ENCODE peak calls at places on chromosomes 7 and 10, in five cellular contexts. One of them, this sample, is unnamed.

GRCh38 chr10:124641282-124642075 is 102.7 kb downstream of the FAM53B start:
- DNase-seq in heart left ventricle: peak; percentile 84
- DNase-seq in IMR-90: peak; percentile 62
- DNase-seq in dorsolateral prefrontal cortex: no peak
- DNase-seq in hepatocyte: peak; percentile 32
- DNase-seq in this sample: no peak

GRCh38 chr10:68261132-68261856 is 29.4 kb upstream of the ATOH7 start:
- DNase-seq in IMR-90: no peak
- DNase-seq in dorsolateral prefrontal cortex: peak; percentile 39
- DNase-seq in hepatocyte: no peak
- DNase-seq in heart left ventricle: peak; percentile 91
- DNase-seq in this sample: no peak

GRCh38 chr10:71964669-71965515 is 697 bp downstream of the CHST3 start:
- DNase-seq in hepatocyte: peak; percentile 79
- DNase-seq in dorsolateral prefrontal cortex: peak; percentile 53
- DNase-seq in heart left ventricle: peak; percentile 80
- DNase-seq in IMR-90: peak; percentile 76
- DNase-seq in this sample: peak; percentile 88

GRCh38 chr10:130354976-130355795 is 219.0 kb downstream of the GLRX3 start:
- DNase-seq in IMR-90: no peak
- DNase-seq in heart left ventricle: no peak
- DNase-seq in hepatocyte: no peak
- DNase-seq in dorsolateral prefrontal cortex: no peak
- DNase-seq in this sample: no peak

GRCh38 chr10:73902351-73902750 is 8.6 kb upstream of the PLAU start:
- DNase-seq in dorsolateral prefrontal cortex: no peak
- DNase-seq in IMR-90: no peak
- DNase-seq in hepatocyte: no peak
- DNase-seq in heart left ventricle: no peak
- DNase-seq in this sample: no peak

GRCh38 chr10:86403183-86403797 is 36.7 kb upstream of the GRID1 start:
- DNase-seq in dorsolateral prefrontal cortex: no peak
- DNase-seq in hepatocyte: no peak
- DNase-seq in IMR-90: no peak
- DNase-seq in heart left ventricle: no peak
- DNase-seq in this sample: no peak

GRCh38 chr10:11729790-11730315 is 12.3 kb upstream of the ECHDC3 start:
- DNase-seq in dorsolateral prefrontal cortex: no peak
- DNase-seq in IMR-90: no peak
- DNase-seq in heart left ventricle: no peak
- DNase-seq in hepatocyte: no peak
- DNase-seq in this sample: no peak

GRCh38 chr7:40840990-40841389 is 706.2 kb downstream of the SUGCT start:
- DNase-seq in hepatocyte: no peak
- DNase-seq in dorsolateral prefrontal cortex: no peak
- DNase-seq in IMR-90: no peak
- DNase-seq in heart left ventricle: no peak
- DNase-seq in this sample: no peak

GRCh38 chr10:12690525-12691139 is 310.9 kb downstream of the CCDC3 start:
- DNase-seq in hepatocyte: peak; percentile 41
- DNase-seq in heart left ventricle: no peak
- DNase-seq in IMR-90: peak; percentile 64
- DNase-seq in dorsolateral prefrontal cortex: no peak
- DNase-seq in this sample: no peak

GRCh38 chr10:17742918-17743317 is 9.1 kb upstream of the TMEM236 start:
- DNase-seq in heart left ventricle: peak; percentile 51
- DNase-seq in hepatocyte: peak; percentile 47
- DNase-seq in dorsolateral prefrontal cortex: peak; percentile 54
- DNase-seq in IMR-90: peak; percentile 60
- DNase-seq in this sample: no peak

GRCh38 chr10:97333601-97334369 is 744 bp downstream of the FRAT2 start:
- DNase-seq in dorsolateral prefrontal cortex: no peak
- DNase-seq in IMR-90: peak; percentile 45
- DNase-seq in hepatocyte: peak; percentile 59
- DNase-seq in heart left ventricle: peak; percentile 64
- DNase-seq in this sample: no peak

GRCh38 chr7:107103369-107103768 is 58.9 kb downstream of the PRKAR2B start:
- DNase-seq in hepatocyte: no peak
- DNase-seq in IMR-90: peak; percentile 31
- DNase-seq in dorsolateral prefrontal cortex: no peak
- DNase-seq in heart left ventricle: no peak
- DNase-seq in this sample: no peak

GRCh38 chr7:28469562-28469961 is 57.2 kb downstream of the CREB5 start:
- DNase-seq in heart left ventricle: no peak
- DNase-seq in IMR-90: no peak
- DNase-seq in hepatocyte: no peak
- DNase-seq in dorsolateral prefrontal cortex: no peak
- DNase-seq in this sample: no peak

GRCh38 chr10:19432000-19432399 is 383.4 kb downstream of the MALRD1 start:
- DNase-seq in IMR-90: no peak
- DNase-seq in heart left ventricle: no peak
- DNase-seq in hepatocyte: no peak
- DNase-seq in dorsolateral prefrontal cortex: no peak
- DNase-seq in this sample: no peak

GRCh38 chr10:42977032-42977416 is 99.8 kb upstream of the RET start:
- DNase-seq in IMR-90: no peak
- DNase-seq in heart left ventricle: peak; percentile 5
- DNase-seq in dorsolateral prefrontal cortex: no peak
- DNase-seq in hepatocyte: no peak
- DNase-seq in this sample: no peak

GRCh38 chr10:96306516-96306915 is 2.3 kb downstream of the DNTT start:
- DNase-seq in IMR-90: no peak
- DNase-seq in hepatocyte: no peak
- DNase-seq in heart left ventricle: peak; percentile 39
- DNase-seq in dorsolateral prefrontal cortex: peak; percentile 71
- DNase-seq in this sample: no peak

GRCh38 chr10:57692255-57692980 is 575.3 kb downstream of the IPMK start:
- DNase-seq in heart left ventricle: no peak
- DNase-seq in dorsolateral prefrontal cortex: no peak
- DNase-seq in hepatocyte: peak; percentile 65
- DNase-seq in IMR-90: peak; percentile 84
- DNase-seq in this sample: no peak

GRCh38 chr7:157018328-157018996 is 8.0 kb upstream of the MNX1 start:
- DNase-seq in IMR-90: no peak
- DNase-seq in dorsolateral prefrontal cortex: no peak
- DNase-seq in hepatocyte: no peak
- DNase-seq in heart left ventricle: no peak
- DNase-seq in this sample: no peak

GRCh38 chr7:37083311-37084096 is 359.2 kb upstream of the AOAH start:
- DNase-seq in dorsolateral prefrontal cortex: peak; percentile 33
- DNase-seq in heart left ventricle: peak; percentile 30
- DNase-seq in IMR-90: peak; percentile 46
- DNase-seq in hepatocyte: no peak
- DNase-seq in this sample: no peak

GRCh38 chr7:27603813-27604212 is 58.9 kb downstream of the HIBADH start:
- DNase-seq in IMR-90: no peak
- DNase-seq in heart left ventricle: no peak
- DNase-seq in hepatocyte: no peak
- DNase-seq in dorsolateral prefrontal cortex: no peak
- DNase-seq in this sample: no peak

GRCh38 chr7:108449577-108449920 is 6.7 kb downstream of the NRCAM start:
- DNase-seq in hepatocyte: no peak
- DNase-seq in dorsolateral prefrontal cortex: no peak
- DNase-seq in IMR-90: no peak
- DNase-seq in heart left ventricle: no peak
- DNase-seq in this sample: no peak

GRCh38 chr10:50536617-50537252 is 87.0 kb downstream of the SGMS1 start:
- DNase-seq in dorsolateral prefrontal cortex: no peak
- DNase-seq in heart left ventricle: no peak
- DNase-seq in IMR-90: peak; percentile 65
- DNase-seq in hepatocyte: no peak
- DNase-seq in this sample: no peak

GRCh38 chr7:130987092-130987491 is 253.1 kb upstream of the KLF14 start:
- DNase-seq in dorsolateral prefrontal cortex: no peak
- DNase-seq in heart left ventricle: no peak
- DNase-seq in hepatocyte: no peak
- DNase-seq in IMR-90: no peak
- DNase-seq in this sample: no peak

GRCh38 chr10:4276151-4276550 is 491.1 kb upstream of the KLF6 start:
- DNase-seq in IMR-90: no peak
- DNase-seq in hepatocyte: no peak
- DNase-seq in dorsolateral prefrontal cortex: no peak
- DNase-seq in heart left ventricle: no peak
- DNase-seq in this sample: no peak

GRCh38 chr10:11882646-11883375 is 59.7 kb downstream of the PROSER2 start:
- DNase-seq in hepatocyte: no peak
- DNase-seq in dorsolateral prefrontal cortex: no peak
- DNase-seq in heart left ventricle: no peak
- DNase-seq in IMR-90: no peak
- DNase-seq in this sample: no peak

GRCh38 chr10:43278216-43278615 is 11.4 kb upstream of the RASGEF1A start:
- DNase-seq in hepatocyte: no peak
- DNase-seq in IMR-90: no peak
- DNase-seq in heart left ventricle: no peak
- DNase-seq in dorsolateral prefrontal cortex: no peak
- DNase-seq in this sample: no peak

GRCh38 chr7:150514748-150515222 is at the start of gene GIMAP7:
- DNase-seq in heart left ventricle: peak; percentile 38
- DNase-seq in dorsolateral prefrontal cortex: no peak
- DNase-seq in hepatocyte: peak; percentile 9
- DNase-seq in IMR-90: no peak
- DNase-seq in this sample: no peak

GRCh38 chr10:118455181-118455695 is 113.1 kb upstream of the FAM204A start:
- DNase-seq in hepatocyte: no peak
- DNase-seq in IMR-90: no peak
- DNase-seq in heart left ventricle: no peak
- DNase-seq in dorsolateral prefrontal cortex: no peak
- DNase-seq in this sample: no peak

DNA sequence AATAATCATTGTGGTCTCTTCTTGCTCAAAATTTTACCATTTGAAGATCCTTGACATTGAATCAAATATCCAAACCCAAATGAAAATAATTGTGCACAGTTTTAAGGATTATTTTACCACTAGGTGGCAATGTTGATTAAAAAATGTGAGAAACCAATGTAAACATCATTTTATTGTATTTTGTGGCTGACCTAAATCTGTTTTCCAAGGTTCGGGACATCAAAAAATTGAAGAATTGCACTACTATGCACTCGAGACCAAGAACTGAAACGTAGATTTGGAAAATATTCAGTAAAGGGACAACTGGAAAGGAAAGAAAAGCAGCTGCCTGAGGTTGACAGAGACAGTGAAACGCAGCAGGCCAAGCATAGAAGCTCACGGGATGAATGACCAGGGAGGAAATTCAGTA is 259.3 kb downstream of the SNX13 start:
- DNase-seq in IMR-90: peak; percentile 49
- DNase-seq in hepatocyte: no peak
- DNase-seq in dorsolateral prefrontal cortex: no peak
- DNase-seq in heart left ventricle: no peak
- DNase-seq in this sample: no peak
- H3K4me3 ChIP-seq in IMR-90: no peak overlapping the region
- H3K4me3 ChIP-seq in hepatocyte: no peak overlapping the region
- H3K4me3 ChIP-seq in dorsolateral prefrontal cortex: no peak overlapping the region
- H3K4me3 ChIP-seq in heart left ventricle: no peak overlapping the region
- H3K4me3 ChIP-seq in this sample: no peak overlapping the region

GRCh38 chr10:60252688-60253087 is 137.0 kb downstream of the ANK3 start:
- DNase-seq in IMR-90: no peak
- DNase-seq in hepatocyte: no peak
- DNase-seq in heart left ventricle: no peak
- DNase-seq in dorsolateral prefrontal cortex: no peak
- DNase-seq in this sample: no peak
- TF ChIP-seq CTCF in IMR-90: no peak
- TF ChIP-seq CTCF in hepatocyte: no peak
- TF ChIP-seq CTCF in heart left ventricle: no peak
- TF ChIP-seq CTCF in dorsolateral prefrontal cortex: no peak
- TF ChIP-seq CTCF in this sample: no peak

GRCh38 chr7:158649279-158649678 is 55.3 kb downstream of the NCAPG2 start:
- DNase-seq in IMR-90: peak; percentile 94
- DNase-seq in heart left ventricle: no peak
- DNase-seq in dorsolateral prefrontal cortex: no peak
- DNase-seq in hepatocyte: peak; percentile 55
- DNase-seq in this sample: no peak
- H3K27ac ChIP-seq in IMR-90: peak overlapping the region; percentile 75
- H3K27ac ChIP-seq in heart left ventricle: no peak overlapping the region
- H3K27ac ChIP-seq in dorsolateral prefrontal cortex: no peak overlapping the region
- H3K27ac ChIP-seq in hepatocyte: peak overlapping the region; percentile 56
- H3K27ac ChIP-seq in this sample: no peak overlapping the region

GRCh38 chr7:152354061-152354460 is 81.7 kb downstream of the KMT2C start:
- DNase-seq in dorsolateral prefrontal cortex: no peak
- DNase-seq in heart left ventricle: no peak
- DNase-seq in hepatocyte: no peak
- DNase-seq in IMR-90: peak; percentile 73
- DNase-seq in this sample: no peak

GRCh38 chr7:152351168-152351567 is 84.6 kb downstream of the KMT2C start:
- DNase-seq in IMR-90: peak; percentile 31
- DNase-seq in heart left ventricle: no peak
- DNase-seq in dorsolateral prefrontal cortex: no peak
- DNase-seq in hepatocyte: no peak
- DNase-seq in this sample: no peak

DNA sequence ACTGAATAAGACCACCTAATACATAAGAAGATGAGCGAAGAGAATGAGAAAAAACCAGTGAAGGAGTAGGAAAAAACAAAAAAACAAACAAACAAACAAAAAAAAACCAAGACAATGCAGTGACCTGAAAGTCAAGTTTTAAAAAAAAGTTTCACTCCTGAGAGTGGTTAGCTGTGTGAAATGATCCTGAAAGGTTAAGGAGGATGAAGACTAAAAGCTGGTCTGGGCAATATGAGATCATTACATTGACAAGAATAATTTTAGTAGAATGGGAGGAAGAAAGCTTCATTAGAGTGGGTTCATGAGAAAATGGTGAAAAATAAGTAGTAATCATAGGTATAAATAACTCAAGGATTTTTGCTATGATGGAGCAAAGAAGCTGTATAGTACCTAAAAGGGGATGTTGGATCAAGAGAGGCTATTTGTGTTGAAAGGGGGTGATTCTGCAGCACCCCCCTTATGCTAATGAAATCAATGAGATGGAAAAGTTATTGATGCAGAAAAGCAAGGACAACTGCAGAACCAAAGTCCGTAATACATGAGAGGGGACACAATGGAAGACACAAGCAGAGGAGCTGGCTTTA is 80.2 kb downstream of the KMT2C start:
- DNase-seq in IMR-90: no peak
- DNase-seq in dorsolateral prefrontal cortex: no peak
- DNase-seq in heart left ventricle: no peak
- DNase-seq in hepatocyte: no peak
- DNase-seq in this sample: no peak
- H3K4me3 ChIP-seq in IMR-90: no peak overlapping the region
- H3K4me3 ChIP-seq in dorsolateral prefrontal cortex: no peak overlapping the region
- H3K4me3 ChIP-seq in heart left ventricle: no peak overlapping the region
- H3K4me3 ChIP-seq in hepatocyte: no peak overlapping the region
- H3K4me3 ChIP-seq in this sample: no peak overlapping the region

GRCh38 chr10:25678220-25678619 is 255.8 kb upstream of the MYO3A start:
- DNase-seq in dorsolateral prefrontal cortex: no peak
- DNase-seq in hepatocyte: no peak
- DNase-seq in heart left ventricle: no peak
- DNase-seq in IMR-90: no peak
- DNase-seq in this sample: no peak

GRCh38 chr10:25683291-25683690 is 250.7 kb upstream of the MYO3A start:
- DNase-seq in heart left ventricle: no peak
- DNase-seq in hepatocyte: no peak
- DNase-seq in dorsolateral prefrontal cortex: no peak
- DNase-seq in IMR-90: no peak
- DNase-seq in this sample: no peak

GRCh38 chr10:25678666-25679065 is 255.4 kb upstream of the MYO3A start:
- DNase-seq in hepatocyte: no peak
- DNase-seq in dorsolateral prefrontal cortex: no peak
- DNase-seq in IMR-90: no peak
- DNase-seq in heart left ventricle: no peak
- DNase-seq in this sample: no peak

GRCh38 chr10:25682203-25682950 is 251.7 kb upstream of the MYO3A start:
- DNase-seq in heart left ventricle: peak; percentile 36
- DNase-seq in dorsolateral prefrontal cortex: peak; percentile 84
- DNase-seq in IMR-90: no peak
- DNase-seq in hepatocyte: peak; percentile 65
- DNase-seq in this sample: no peak
- TF ChIP-seq CTCF in heart left ventricle: peak; percentile 52
- TF ChIP-seq CTCF in dorsolateral prefrontal cortex: peak; percentile 54
- TF ChIP-seq CTCF in IMR-90: no peak
- TF ChIP-seq CTCF in hepatocyte: peak; percentile 58
- TF ChIP-seq CTCF in this sample: no peak